ENCODE peak calls at places on chromosome 15, in seven cellular contexts. One of them, this sample, is unnamed.

GRCh38 chr15:38651328-38652038 is 86.9 kb upstream of the RASGRP1 start:
- DNase-seq in SJSA1: no peak
- DNase-seq in hepatocyte: no peak
- DNase-seq in lower lobe of right lung: no peak
- DNase-seq in MCF 10A: no peak
- DNase-seq in lung microvascular endothelial cell: no peak
- DNase-seq in HCEC 1CT: no peak
- DNase-seq in this sample: no peak

GRCh38 chr15:29067949-29068348 is 182.2 kb downstream of the APBA2 start:
- DNase-seq in lower lobe of right lung: no peak
- DNase-seq in SJSA1: no peak
- DNase-seq in MCF 10A: no peak
- DNase-seq in hepatocyte: no peak
- DNase-seq in lung microvascular endothelial cell: no peak
- DNase-seq in HCEC 1CT: no peak
- DNase-seq in this sample: no peak

GRCh38 chr15:73838795-73839565 is 34.4 kb upstream of the TBC1D21 start:
- DNase-seq in lower lobe of right lung: no peak
- DNase-seq in lung microvascular endothelial cell: peak
- DNase-seq in SJSA1: no peak
- DNase-seq in HCEC 1CT: no peak
- DNase-seq in hepatocyte: no peak
- DNase-seq in MCF 10A: no peak
- DNase-seq in this sample: peak

GRCh38 chr15:83565553-83566159 is 88.3 kb upstream of the ADAMTSL3 start:
- DNase-seq in MCF 10A: peak
- DNase-seq in HCEC 1CT: peak
- DNase-seq in lower lobe of right lung: no peak
- DNase-seq in hepatocyte: peak
- DNase-seq in lung microvascular endothelial cell: peak
- DNase-seq in SJSA1: peak
- DNase-seq in this sample: peak

GRCh38 chr15:81273200-81273599 is 50.7 kb downstream of the STARD5 start:
- DNase-seq in lung microvascular endothelial cell: no peak
- DNase-seq in lower lobe of right lung: no peak
- DNase-seq in HCEC 1CT: no peak
- DNase-seq in MCF 10A: no peak
- DNase-seq in hepatocyte: no peak
- DNase-seq in SJSA1: no peak
- DNase-seq in this sample: no peak

GRCh38 chr15:57348081-57348480 is 28.2 kb upstream of the CGNL1 start:
- DNase-seq in HCEC 1CT: no peak
- DNase-seq in lung microvascular endothelial cell: no peak
- DNase-seq in hepatocyte: no peak
- DNase-seq in MCF 10A: no peak
- DNase-seq in lower lobe of right lung: no peak
- DNase-seq in SJSA1: no peak
- DNase-seq in this sample: no peak

GRCh38 chr15:39393575-39394335 is 187.1 kb upstream of the THBS1 start:
- DNase-seq in MCF 10A: no peak
- DNase-seq in SJSA1: no peak
- DNase-seq in hepatocyte: peak
- DNase-seq in lung microvascular endothelial cell: no peak
- DNase-seq in lower lobe of right lung: no peak
- DNase-seq in HCEC 1CT: no peak
- DNase-seq in this sample: no peak

GRCh38 chr15:58755956-58756355 is 6.4 kb upstream of the ADAM10 start:
- DNase-seq in lower lobe of right lung: no peak
- DNase-seq in hepatocyte: no peak
- DNase-seq in HCEC 1CT: no peak
- DNase-seq in lung microvascular endothelial cell: no peak
- DNase-seq in MCF 10A: peak
- DNase-seq in SJSA1: no peak
- DNase-seq in this sample: peak

GRCh38 chr15:72197460-72198409 is at the start of gene GRAMD2A:
- DNase-seq in MCF 10A: peak
- DNase-seq in HCEC 1CT: peak
- DNase-seq in lung microvascular endothelial cell: peak
- DNase-seq in lower lobe of right lung: peak
- DNase-seq in SJSA1: peak
- DNase-seq in hepatocyte: peak
- DNase-seq in this sample: peak

GRCh38 chr15:98187549-98187948 is 227.0 kb downstream of the ARRDC4 start:
- DNase-seq in lower lobe of right lung: no peak
- DNase-seq in SJSA1: no peak
- DNase-seq in MCF 10A: no peak
- DNase-seq in lung microvascular endothelial cell: no peak
- DNase-seq in hepatocyte: no peak
- DNase-seq in HCEC 1CT: no peak
- DNase-seq in this sample: no peak

GRCh38 chr15:39455502-39455991 is 125.3 kb upstream of the THBS1 start:
- DNase-seq in lower lobe of right lung: no peak
- DNase-seq in hepatocyte: peak
- DNase-seq in SJSA1: peak
- DNase-seq in lung microvascular endothelial cell: no peak
- DNase-seq in MCF 10A: peak
- DNase-seq in HCEC 1CT: peak
- DNase-seq in this sample: no peak